ENCODE peak calls at places on chromosomes 12 and 14, in seven cellular contexts. V, B, E, S, K, W and F are unnamed samples.

GRCh38 chr12:64320611-64321010 is 69.9 kb downstream of the C12orf56 start:
- DNase-seq in V (no peak), B (no peak), E (no peak), S (no peak), K (no peak), W (no peak), F (no peak)

GRCh38 chr14:28651148-28651547 is 115.4 kb upstream of the FOXG1 start:
- DNase-seq in V (peak; percentile 56), B (peak; percentile 60), E (no peak), S (peak; percentile 61), K (no peak), W (peak; percentile 35), F (peak; percentile 83)

GRCh38 chr12:128322341-128322740 is 55.4 kb downstream of the TMEM132C start:
- DNase-seq in V (no peak), B (no peak), E (no peak), S (no peak), K (no peak), W (no peak), F (no peak)

GRCh38 chr14:104924421-104925213 is at the start of gene PLD4:
- DNase-seq in V (no peak), B (no peak), E (no peak), S (no peak), K (no peak), W (no peak), F (no peak)

GRCh38 chr12:5945071-5946008 is at the start of gene ANO2:
- DNase-seq in V (peak; percentile 89), B (no peak), E (peak; percentile 62), S (peak; percentile 77), K (no peak), W (peak; percentile 44), F (no peak)

GRCh38 chr14:100402631-100403030 is 79.5 kb downstream of the SLC25A47 start:
- DNase-seq in V (no peak), B (no peak), E (no peak), S (no peak), K (no peak), W (peak; percentile 29), F (no peak)

GRCh38 chr12:107309020-107309419 is 215.7 kb upstream of the CRY1 start:
- DNase-seq in V (peak; percentile 56), B (no peak), E (no peak), S (no peak), K (peak; percentile 24), W (no peak), F (no peak)

GRCh38 chr12:53267309-53268008 is 640 bp upstream of the ESPL1 start:
- DNase-seq in V (no peak), B (no peak), E (no peak), S (no peak), K (no peak), W (peak; percentile 48), F (no peak)

GRCh38 chr12:121894633-121895032 is 6.0 kb downstream of the PSMD9 start:
- DNase-seq in V (peak; percentile 76), B (peak; percentile 12), E (no peak), S (peak; percentile 38), K (no peak), W (peak; percentile 45), F (no peak)

GRCh38 chr12:116927244-116927940 is 16.6 kb downstream of the FBXW8 start:
- DNase-seq in V (peak; percentile 81), B (no peak), E (no peak), S (no peak), K (no peak), W (no peak), F (no peak)

GRCh38 chr12:65607271-65607880 is 216.9 kb upstream of the HMGA2 start:
- DNase-seq in V (no peak), B (peak; percentile 92), E (no peak), S (no peak), K (no peak), W (no peak), F (no peak)

GRCh38 chr12:70691018-70691672 is 53.9 kb upstream of the PTPRB start:
- DNase-seq in V (no peak), B (no peak), E (no peak), S (peak; percentile 40), K (no peak), W (peak; percentile 43), F (no peak)

GRCh38 chr14:22871200-22871961 is at the start of gene LRP10:
- DNase-seq in V (peak; percentile 98), B (peak; percentile 89), E (peak; percentile 87), S (peak; percentile 95), K (peak; percentile 52), W (peak; percentile 89), F (peak; percentile 89)

GRCh38 chr12:42407306-42407705 is 81.3 kb downstream of the PPHLN1 start:
- DNase-seq in V (no peak), B (peak; percentile 13), E (no peak), S (no peak), K (no peak), W (peak; percentile 18), F (peak; percentile 10)

GRCh38 chr14:64233791-64234190 is 60.4 kb downstream of the ESR2 start:
- DNase-seq in V (no peak), B (no peak), E (no peak), S (no peak), K (no peak), W (no peak), F (no peak)
- H3K9ac ChIP-seq in V (no peak overlapping the region), B (no peak overlapping the region), E (peak overlapping the region; percentile 27), S (no peak overlapping the region), K (no peak overlapping the region), W (no peak overlapping the region), F (no peak overlapping the region)

DNA sequence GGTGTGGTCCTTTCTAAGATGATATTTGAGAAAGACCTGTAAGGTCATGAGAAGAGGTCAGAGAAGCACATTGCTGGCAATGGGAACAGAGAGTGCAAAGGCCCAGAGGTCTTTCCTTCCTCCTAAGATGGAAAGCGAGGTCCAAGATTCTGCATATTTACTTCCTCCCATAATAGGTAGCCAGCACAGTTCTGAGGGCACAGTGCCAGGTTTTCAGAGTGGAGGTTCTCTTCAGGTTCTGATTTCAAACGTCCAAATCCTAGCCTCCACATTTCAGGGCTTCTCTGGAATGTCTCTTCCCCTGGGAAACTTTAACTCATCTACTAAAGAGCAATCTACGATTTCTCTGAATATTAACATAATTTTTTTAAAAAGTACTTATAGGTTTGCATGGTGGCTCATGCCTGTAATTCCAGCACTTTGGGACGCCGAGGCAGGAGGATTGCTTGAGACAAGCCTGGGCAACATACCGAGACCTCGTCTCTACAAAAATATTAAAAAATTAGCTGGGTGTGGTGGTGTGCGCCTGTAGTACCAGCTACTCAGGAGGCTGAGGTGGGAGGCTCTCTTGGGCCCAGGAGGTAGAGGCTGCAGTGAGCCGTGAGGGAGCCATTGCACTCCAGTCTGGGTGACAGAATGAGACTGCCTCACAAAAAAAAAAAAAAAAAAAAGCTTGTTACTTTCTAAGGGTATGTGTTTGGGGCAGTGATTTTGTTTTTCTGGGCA is 526 bp upstream of the MRPL42 start:
- DNase-seq in V (no peak), B (no peak), E (no peak), S (no peak), K (no peak), W (no peak), F (no peak)
- H3K9ac ChIP-seq in V (no peak overlapping the region), B (no peak overlapping the region), E (no peak overlapping the region), S (peak overlapping the region; percentile 93), K (peak overlapping the region; percentile 75), W (no peak overlapping the region), F (no peak overlapping the region)

DNA sequence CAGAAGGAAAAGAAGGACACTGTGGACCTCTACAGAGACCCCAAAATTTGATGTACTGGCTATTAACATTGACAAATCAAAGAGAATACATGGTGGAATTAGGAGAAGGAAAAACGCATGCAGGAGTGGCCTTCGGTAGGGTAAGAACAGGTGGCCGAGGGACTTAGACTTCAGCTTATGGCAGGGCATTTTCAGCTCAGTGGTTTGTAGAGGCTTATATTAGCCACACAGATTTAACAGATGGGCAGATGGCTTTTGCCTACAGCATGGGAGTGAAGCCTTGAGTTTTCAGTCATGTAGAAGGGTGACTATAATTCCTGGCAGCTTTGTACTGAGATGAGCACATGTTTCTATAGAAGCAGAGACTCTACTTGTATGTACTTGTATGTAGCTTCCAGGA is 41.0 kb upstream of the PLEKHA5 start:
- DNase-seq in V (no peak), B (no peak), E (no peak), S (no peak), K (no peak), W (no peak), F (no peak)
- H3K9ac ChIP-seq in V (no peak overlapping the region), B (no peak overlapping the region), E (no peak overlapping the region), S (no peak overlapping the region), K (no peak overlapping the region), W (no peak overlapping the region), F (no peak overlapping the region)

GRCh38 chr12:12010277-12011031 is 60.3 kb upstream of the BCL2L14 start:
- DNase-seq in V (peak; percentile 54), B (peak; percentile 54), E (no peak), S (no peak), K (peak; percentile 76), W (peak; percentile 68), F (peak; percentile 88)
- H3K9ac ChIP-seq in V (no peak overlapping the region), B (peak overlapping the region; percentile 29), E (peak overlapping the region; percentile 39), S (no peak overlapping the region), K (peak overlapping the region; percentile 40), W (peak overlapping the region; percentile 29), F (peak overlapping the region; percentile 7)